ENCODE peak calls at places on chromosomes 11 and 22, in seven cellular contexts. A is uterus, N is astrocyte of the cerebellum, P is thyroid gland, B is type B pancreatic cell, O is neural progenitor cell, R is A549. S is an unnamed sample.

GRCh38 chr11:87421422-87421821 is 383.7 kb downstream of the TMEM135 start:
- DNase-seq in A (no peak), N (peak), P (peak), B (no peak), O (peak), R (peak), S (no peak)

GRCh38 chr11:126102436-126102894 is 39.8 kb upstream of the CDON start:
- DNase-seq in A (peak), N (no peak), P (peak), B (no peak), O (no peak), R (no peak), S (no peak)

GRCh38 chr11:119218141-119218878 is 12.2 kb downstream of the CBL start:
- DNase-seq in A (no peak), N (peak), P (no peak), B (no peak), O (no peak), R (peak), S (no peak)

GRCh38 chr11:22539851-22540376 is 85.7 kb downstream of the FANCF start:
- DNase-seq in A (no peak), N (peak), P (no peak), B (no peak), O (peak), R (no peak), S (no peak)

GRCh38 chr11:10405858-10406592 is 49.0 kb upstream of the AMPD3 start:
- DNase-seq in A (peak), N (peak), P (peak), B (no peak), O (peak), R (peak), S (peak)

GRCh38 chr11:30586251-30587144 is at the start of gene MPPED2:
- DNase-seq in A (peak), N (no peak), P (peak), B (peak), O (peak), R (peak), S (no peak)

GRCh38 chr11:4826425-4826824 is 5.3 kb downstream of the OR51F2 start:
- DNase-seq in A (no peak), N (peak), P (peak), B (no peak), O (peak), R (no peak), S (no peak)

GRCh38 chr22:31569126-31569525 is 72.8 kb downstream of the SFI1 start:
- DNase-seq in A (no peak), N (no peak), P (no peak), B (no peak), O (no peak), R (no peak), S (no peak)

GRCh38 chr11:31645747-31646146 is 136.2 kb downstream of the ELP4 start:
- DNase-seq in A (no peak), N (peak), P (no peak), B (no peak), O (no peak), R (peak), S (no peak)

GRCh38 chr22:48882636-48883200 is 945.0 kb downstream of the BRD1 start:
- DNase-seq in A (no peak), N (no peak), P (no peak), B (no peak), O (no peak), R (no peak), S (no peak)

GRCh38 chr11:125625225-125625593 is 246 bp downstream of the CHEK1 start:
- DNase-seq in A (no peak), N (no peak), P (peak), B (no peak), O (no peak), R (no peak), S (no peak)

GRCh38 chr11:35893796-35894475 is 49.9 kb upstream of the LDLRAD3 start:
- DNase-seq in A (no peak), N (no peak), P (no peak), B (no peak), O (no peak), R (no peak), S (no peak)

GRCh38 chr11:72789493-72790131 is 4.2 kb downstream of the STARD10 start:
- DNase-seq in A (no peak), N (no peak), P (no peak), B (no peak), O (peak), R (no peak), S (no peak)

GRCh38 chr11:75596914-75597313 is 34.9 kb downstream of the SERPINH1 start:
- DNase-seq in A (no peak), N (no peak), P (no peak), B (no peak), O (no peak), R (no peak), S (no peak)

GRCh38 chr11:62464655-62465054 is 45.8 kb downstream of the SCGB1A1 start:
- DNase-seq in A (no peak), N (no peak), P (peak), B (no peak), O (no peak), R (no peak), S (no peak)

GRCh38 chr11:1221848-1222311 is 986 bp upstream of the MUC5B start:
- DNase-seq in A (no peak), N (no peak), P (no peak), B (peak), O (no peak), R (no peak), S (no peak)

GRCh38 chr11:12100429-12100828 is 10.0 kb upstream of the MICAL2 start:
- DNase-seq in A (no peak), N (no peak), P (no peak), B (no peak), O (no peak), R (no peak), S (no peak)

GRCh38 chr11:16809901-16810668 is 71.6 kb downstream of the C11orf58 start:
- DNase-seq in A (no peak), N (peak), P (peak), B (no peak), O (no peak), R (no peak), S (no peak)

GRCh38 chr22:49240016-49240380 is 587.7 kb downstream of the BRD1 start:
- DNase-seq in A (no peak), N (no peak), P (no peak), B (peak), O (no peak), R (no peak), S (no peak)

GRCh38 chr11:11288972-11289616 is 64.0 kb downstream of the CSNK2A3 start:
- DNase-seq in A (no peak), N (no peak), P (no peak), B (no peak), O (no peak), R (no peak), S (no peak)

GRCh38 chr11:95734009-95734572 is 55.5 kb downstream of the FAM76B start:
- DNase-seq in A (no peak), N (no peak), P (no peak), B (no peak), O (no peak), R (no peak), S (no peak)

GRCh38 chr11:95736268-95737208 is 53.0 kb downstream of the FAM76B start:
- DNase-seq in A (no peak), N (no peak), P (peak), B (no peak), O (no peak), R (no peak), S (no peak)

GRCh38 chr11:95739526-95739925 is 50.1 kb downstream of the FAM76B start:
- DNase-seq in A (no peak), N (no peak), P (no peak), B (no peak), O (no peak), R (no peak), S (no peak)

DNA sequence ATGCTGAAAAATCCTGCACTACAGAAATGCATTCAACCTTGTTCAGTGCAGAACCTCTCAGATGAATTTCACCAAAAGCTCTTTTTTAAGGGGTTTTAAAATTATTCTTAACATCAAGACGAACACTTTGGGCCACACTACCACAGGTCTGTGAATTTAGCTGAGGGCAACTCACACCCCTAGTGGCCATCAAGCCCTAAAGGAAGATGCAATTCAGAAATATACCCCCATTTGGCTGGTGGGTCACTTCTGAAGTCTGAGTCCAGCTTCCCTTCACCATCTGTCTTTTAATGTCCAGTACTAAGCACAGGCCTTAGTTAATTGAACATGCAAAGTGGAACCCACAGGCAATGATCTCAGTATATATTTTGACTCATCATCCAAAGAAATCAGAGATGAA is 50.5 kb downstream of the FAM76B start:
- DNase-seq in A (no peak), N (no peak), P (no peak), B (no peak), O (peak), R (no peak), S (no peak)
- TF ChIP-seq CTCF in A (no peak), N (no peak), P (no peak), B (peak), O (peak), R (no peak), S (no peak)

DNA sequence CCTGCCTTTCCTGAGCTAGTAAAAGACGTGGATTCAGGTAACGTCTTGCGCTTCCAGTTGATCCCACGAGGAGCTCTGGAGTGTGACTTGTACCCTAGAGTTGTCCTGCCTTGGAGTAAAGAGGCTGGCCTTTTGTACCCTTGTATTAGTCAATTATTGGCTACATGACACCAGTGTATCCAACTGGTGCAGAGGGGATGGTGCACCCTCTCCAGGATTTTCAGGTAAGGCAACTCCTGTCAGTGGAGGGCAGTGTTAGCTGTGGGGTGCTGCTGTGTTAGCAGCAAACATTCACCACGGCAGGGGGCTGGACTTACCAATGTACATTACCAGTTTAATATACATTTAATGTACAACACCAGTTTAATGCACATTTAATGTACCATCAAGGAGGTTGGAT is 233.5 kb downstream of the MIAT start:
- DNase-seq in A (no peak), N (no peak), P (no peak), B (no peak), O (peak), R (no peak), S (no peak)
- TF ChIP-seq CTCF in A (no peak), N (peak), P (no peak), B (peak), O (peak), R (peak), S (no peak)

GRCh38 chr11:40732107-40732506 is 727.3 kb downstream of the LRRC4C start:
- DNase-seq in A (no peak), N (no peak), P (no peak), B (no peak), O (no peak), R (no peak), S (no peak)
- TF ChIP-seq CTCF in A (no peak), N (no peak), P (no peak), B (no peak), O (no peak), R (no peak), S (no peak)

DNA sequence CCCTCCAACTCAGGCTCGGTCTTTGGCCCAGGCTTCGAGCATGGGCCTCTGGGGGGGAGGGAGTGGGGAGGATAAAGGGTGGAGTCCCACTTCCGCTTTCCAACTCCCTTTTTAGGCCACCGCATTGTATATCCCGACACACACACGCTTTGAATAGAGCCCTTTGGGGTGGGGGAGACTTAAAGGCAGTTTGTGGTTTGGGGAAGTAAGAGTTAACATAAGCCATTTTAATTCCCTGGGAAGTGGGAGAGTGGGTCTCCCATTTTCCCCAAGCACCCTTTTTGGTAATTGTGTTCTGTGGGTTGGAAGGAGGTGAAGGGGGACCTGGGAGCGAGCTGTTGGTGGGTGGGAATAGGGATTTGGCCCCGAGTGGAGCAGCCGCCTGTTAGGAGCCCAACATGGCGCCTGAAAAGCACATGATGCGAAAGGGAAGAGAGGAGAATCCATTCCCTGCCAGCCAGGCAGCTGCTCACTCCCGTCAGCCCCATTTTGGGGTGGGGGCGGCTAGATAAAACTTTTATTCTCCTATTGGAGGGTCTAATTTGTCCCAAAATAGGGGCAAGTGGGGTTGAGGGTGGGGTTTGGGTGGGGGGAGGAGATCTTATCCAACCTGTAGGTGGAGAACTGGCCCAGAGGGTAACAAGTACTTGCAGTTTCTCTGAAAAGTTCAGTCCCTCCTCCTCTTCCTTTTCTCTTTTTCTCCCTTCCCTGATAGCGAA is 983 bp downstream of the PCF11 start:
- DNase-seq in A (peak), N (peak), P (peak), B (no peak), O (peak), R (peak), S (peak)
- TF ChIP-seq CTCF in A (no peak), N (no peak), P (no peak), B (no peak), O (no peak), R (no peak), S (no peak)

GRCh38 chr11:13535819-13536218 is 40.0 kb upstream of the PTH start:
- DNase-seq in A (no peak), N (no peak), P (no peak), B (no peak), O (peak), R (no peak), S (no peak)
- TF ChIP-seq CTCF in A (no peak), N (no peak), P (no peak), B (no peak), O (peak), R (no peak), S (no peak)

GRCh38 chr11:92216789-92217188 is 7.8 kb upstream of the FAT3 start:
- DNase-seq in A (no peak), N (no peak), P (no peak), B (no peak), O (no peak), R (no peak), S (no peak)

GRCh38 chr11:92212530-92212929 is 12.1 kb upstream of the FAT3 start:
- DNase-seq in A (no peak), N (no peak), P (no peak), B (no peak), O (no peak), R (no peak), S (no peak)

GRCh38 chr11:92206441-92206840 is 18.2 kb upstream of the FAT3 start:
- DNase-seq in A (no peak), N (no peak), P (no peak), B (no peak), O (no peak), R (no peak), S (no peak)

GRCh38 chr11:92211576-92212167 is 12.9 kb upstream of the FAT3 start:
- DNase-seq in A (no peak), N (no peak), P (no peak), B (no peak), O (peak), R (no peak), S (no peak)
- TF ChIP-seq CTCF in A (peak), N (peak), P (no peak), B (peak), O (peak), R (peak), S (no peak)

GRCh38 chr11:117195761-117196160 is 3.4 kb upstream of the TAGLN start:
- DNase-seq in A (no peak), N (no peak), P (no peak), B (no peak), O (no peak), R (no peak), S (no peak)

GRCh38 chr11:117198613-117199012 is 557 bp upstream of the TAGLN start:
- DNase-seq in A (no peak), N (no peak), P (no peak), B (no peak), O (no peak), R (no peak), S (no peak)

GRCh38 chr11:117197006-117197405 is 2.2 kb upstream of the TAGLN start:
- DNase-seq in A (no peak), N (no peak), P (no peak), B (no peak), O (no peak), R (no peak), S (no peak)

GRCh38 chr11:117199061-117199915 is at the start of gene TAGLN:
- DNase-seq in A (peak), N (peak), P (peak), B (no peak), O (peak), R (no peak), S (no peak)

GRCh38 chr11:117197516-117198456 is 1.4 kb upstream of the TAGLN start:
- DNase-seq in A (peak), N (no peak), P (peak), B (no peak), O (peak), R (no peak), S (no peak)
- TF ChIP-seq CTCF in A (peak), N (peak), P (peak), B (peak), O (peak), R (peak), S (no peak)

GRCh38 chr22:29080061-29080975 is 7.5 kb downstream of the KREMEN1 start:
- DNase-seq in A (no peak), N (no peak), P (no peak), B (no peak), O (no peak), R (no peak), S (no peak)

GRCh38 chr22:29078036-29078868 is 5.4 kb downstream of the KREMEN1 start:
- DNase-seq in A (no peak), N (no peak), P (peak), B (no peak), O (no peak), R (no peak), S (no peak)

GRCh38 chr22:29079218-29079901 is 6.5 kb downstream of the KREMEN1 start:
- DNase-seq in A (no peak), N (peak), P (no peak), B (no peak), O (no peak), R (no peak), S (no peak)

GRCh38 chr22:29081499-29082236 is 8.8 kb downstream of the KREMEN1 start:
- DNase-seq in A (no peak), N (no peak), P (no peak), B (no peak), O (no peak), R (no peak), S (no peak)

GRCh38 chr22:29078869-29079207 is 6.0 kb downstream of the KREMEN1 start:
- DNase-seq in A (no peak), N (no peak), P (no peak), B (no peak), O (no peak), R (no peak), S (no peak)
- TF ChIP-seq CTCF in A (no peak), N (no peak), P (no peak), B (no peak), O (no peak), R (no peak), S (no peak)

GRCh38 chr22:29205598-29206371 is at the start of gene EMID1:
- DNase-seq in A (peak), N (no peak), P (peak), B (no peak), O (peak), R (no peak), S (peak)
- TF ChIP-seq CTCF in A (peak), N (peak), P (no peak), B (no peak), O (peak), R (no peak), S (no peak)

GRCh38 chr22:43910178-43910695 is 13.4 kb upstream of the PNPLA3 start:
- DNase-seq in A (no peak), N (no peak), P (no peak), B (no peak), O (no peak), R (no peak), S (no peak)
- TF ChIP-seq CTCF in A (no peak), N (no peak), P (no peak), B (no peak), O (no peak), R (no peak), S (no peak)